ENCODE peak calls at places on chromosomes 3 and 15, in ten cellular contexts. V is fibroblast of lung, J is cardiac muscle cell, X is Peyer's patch, H is sigmoid colon, N is left lung, U is bronchial epithelial cell, Y is brain microvascular endothelial cell, B is MM.1S, D is astrocyte. C is an unnamed sample.
A peak's percentile ranks its signal among the peaks of the same experiment; 100 is the strongest.

GRCh38 chr15:41291065-41291631 is 41.2 kb downstream of the OIP5 start:
- DNase-seq in V (no peak), J (no peak), X (peak; percentile 47), H (no peak), N (no peak), U (no peak), Y (no peak), B (no peak), D (no peak), C (no peak)

GRCh38 chr15:52481915-52482314 is 46.8 kb downstream of the MYO5A start:
- DNase-seq in V (peak; percentile 94), J (peak; percentile 74), X (peak; percentile 68), H (no peak), N (no peak), U (peak; percentile 71), Y (peak; percentile 80), B (peak; percentile 94), D (peak; percentile 92), C (no peak)

GRCh38 chr15:64635486-64635815 is 139.9 kb downstream of the RBPMS2 start:
- DNase-seq in V (peak; percentile 86), J (peak; percentile 91), X (no peak), H (peak; percentile 68), N (no peak), U (peak; percentile 89), Y (peak; percentile 42), B (no peak), D (peak; percentile 86), C (peak; percentile 69)

GRCh38 chr3:99929409-99930139 is 111.9 kb downstream of the CMSS1 start:
- DNase-seq in V (peak; percentile 91), J (peak; percentile 53), X (no peak), H (peak; percentile 77), N (no peak), U (peak; percentile 61), Y (no peak), B (no peak), D (peak; percentile 89), C (no peak)

GRCh38 chr15:62545392-62546227 is 380.5 kb upstream of the C2CD4B start:
- DNase-seq in V (peak; percentile 73), J (peak; percentile 80), X (no peak), H (peak; percentile 72), N (no peak), U (peak; percentile 7), Y (no peak), B (no peak), D (peak; percentile 66), C (peak; percentile 65)

GRCh38 chr15:84748274-84749110 is at the start of gene ZNF592:
- DNase-seq in V (peak; percentile 70), J (peak; percentile 90), X (peak; percentile 76), H (peak; percentile 93), N (peak; percentile 96), U (peak; percentile 28), Y (peak; percentile 34), B (peak; percentile 80), D (peak; percentile 45), C (peak; percentile 74)

GRCh38 chr15:78263351-78263781 is 996 bp upstream of the DNAJA4 start:
- DNase-seq in V (no peak), J (no peak), X (no peak), H (no peak), N (no peak), U (no peak), Y (no peak), B (no peak), D (no peak), C (no peak)

GRCh38 chr3:112074616-112075497 is 11.3 kb upstream of the C3orf52 start:
- DNase-seq in V (peak; percentile 98), J (peak; percentile 87), X (no peak), H (no peak), N (peak; percentile 83), U (peak; percentile 100), Y (peak; percentile 96), B (peak; percentile 88), D (peak; percentile 98), C (no peak)

DNA sequence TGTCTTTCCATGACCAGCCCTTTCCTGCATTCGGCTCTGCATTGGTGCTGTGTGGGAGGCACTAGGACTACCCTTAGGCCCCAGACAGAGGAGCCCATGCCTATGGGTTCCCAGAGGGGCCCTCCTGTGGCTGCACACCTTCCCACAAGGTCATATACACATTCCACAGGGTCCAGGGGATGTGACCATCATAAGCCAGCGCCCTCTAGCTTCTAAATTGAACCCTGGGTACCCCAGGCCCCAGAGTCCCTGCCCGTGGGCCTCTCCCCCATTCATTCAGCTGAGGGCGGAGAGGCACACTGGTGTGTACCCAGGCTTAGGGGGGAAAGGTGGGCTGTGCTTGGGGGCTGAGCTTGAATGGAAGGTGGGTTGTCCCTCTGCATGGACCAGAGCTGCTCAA is 10.2 kb upstream of the SLC6A6 start:
- DNase-seq in V (no peak), J (no peak), X (no peak), H (no peak), N (no peak), U (no peak), Y (no peak), B (no peak), D (no peak), C (no peak)
- TF ChIP-seq CTCF in V (no peak), J (no peak), X (no peak), H (no peak), N (no peak), U (no peak), Y (peak; percentile 14), B (no peak), D (no peak), C (no peak)

DNA sequence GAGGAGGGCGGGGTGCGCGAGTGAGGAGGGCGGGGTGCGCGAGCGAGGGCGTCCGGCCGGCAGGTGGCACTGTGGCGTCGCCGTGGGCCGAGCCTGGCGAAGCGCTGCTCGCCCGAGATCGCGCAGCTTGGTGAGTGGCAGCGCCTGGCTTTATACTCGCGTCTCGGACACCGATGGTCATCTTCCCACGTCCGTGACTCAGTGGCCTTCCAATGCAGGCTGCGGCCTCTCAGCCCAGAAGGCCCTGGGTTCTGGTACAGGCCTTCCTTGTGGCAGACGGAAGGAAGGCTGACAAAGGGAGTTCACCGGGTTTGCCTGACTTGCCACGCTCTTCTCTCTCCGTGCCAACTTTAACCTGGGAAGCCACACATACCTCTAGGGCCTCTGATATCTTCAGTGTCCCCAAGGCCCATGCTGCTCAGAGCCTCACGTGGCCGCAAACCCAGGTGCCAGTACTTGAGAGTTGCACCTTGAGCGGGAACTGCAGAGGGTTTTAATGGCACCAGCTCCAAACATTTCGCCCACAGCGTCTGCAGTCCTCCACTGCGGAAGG is 195.3 kb upstream of the LYSMD4 start:
- DNase-seq in V (peak; percentile 72), J (peak; percentile 88), X (peak; percentile 71), H (peak; percentile 90), N (peak; percentile 96), U (peak; percentile 18), Y (peak; percentile 51), B (peak; percentile 74), D (peak; percentile 55), C (peak; percentile 85)
- TF ChIP-seq CTCF in V (peak; percentile 39), J (peak; percentile 46), X (peak; percentile 76), H (peak; percentile 70), N (peak; percentile 77), U (peak; percentile 65), Y (peak; percentile 53), B (peak; percentile 37), D (peak; percentile 15), C (peak; percentile 81)

DNA sequence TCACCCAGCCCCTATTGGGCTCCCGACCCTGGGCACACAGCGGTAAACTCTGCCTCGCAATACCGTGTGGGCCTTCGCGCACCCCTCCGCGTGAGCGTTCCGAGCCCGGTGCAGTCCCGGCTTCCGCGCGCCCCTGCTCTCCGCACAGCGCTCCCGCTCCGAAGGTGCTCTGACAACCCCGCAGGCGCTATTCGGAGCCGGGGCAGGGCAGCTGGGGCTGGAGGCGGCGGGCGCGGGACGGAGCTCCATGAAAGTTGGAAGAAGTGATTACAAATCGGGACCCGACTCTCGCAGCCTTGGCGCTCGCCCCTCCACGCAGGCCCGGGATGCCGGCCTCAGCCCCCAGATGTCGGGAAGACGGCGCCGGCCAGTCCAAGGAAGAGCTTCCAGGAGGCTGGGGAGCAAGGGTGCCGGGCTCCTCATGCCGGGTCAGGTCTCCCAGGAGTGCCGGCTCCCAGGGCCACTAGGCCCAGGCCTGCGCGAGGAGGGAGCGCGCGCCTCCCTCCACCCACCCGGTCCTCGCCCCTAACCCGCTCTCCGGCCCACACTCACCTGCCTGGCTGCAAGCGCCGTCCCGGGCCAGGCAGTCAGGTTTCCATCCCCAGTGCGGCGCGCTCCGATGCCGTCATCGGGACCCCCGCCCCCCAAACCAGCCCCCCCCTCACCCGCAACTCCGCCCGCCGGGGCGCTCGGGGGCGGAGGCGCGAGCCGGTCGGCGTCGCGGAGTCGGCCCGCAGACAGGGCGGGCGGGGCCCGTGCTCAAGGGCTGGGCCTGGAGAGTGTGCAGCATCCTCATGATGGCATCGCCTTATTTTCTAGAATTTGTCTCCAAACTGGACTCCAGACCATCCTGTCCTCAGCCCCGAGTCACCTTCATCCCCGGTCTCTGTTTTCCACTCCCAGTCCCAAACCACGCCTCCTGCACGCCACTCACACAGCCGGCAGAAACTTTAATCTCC is at the start of gene KIF7:
- DNase-seq in V (peak; percentile 61), J (peak; percentile 74), X (no peak), H (peak; percentile 71), N (no peak), U (no peak), Y (peak; percentile 16), B (no peak), D (peak; percentile 33), C (no peak)
- TF ChIP-seq CTCF in V (no peak), J (no peak), X (no peak), H (no peak), N (no peak), U (no peak), Y (no peak), B (no peak), D (no peak), C (no peak)

GRCh38 chr3:148604270-148605085 is 93.2 kb upstream of the AGTR1 start:
- DNase-seq in V (no peak), J (peak; percentile 9), X (no peak), H (peak; percentile 65), N (no peak), U (no peak), Y (peak; percentile 30), B (no peak), D (peak; percentile 2), C (no peak)

GRCh38 chr3:148600902-148601765 is 96.6 kb upstream of the AGTR1 start:
- DNase-seq in V (no peak), J (no peak), X (no peak), H (no peak), N (no peak), U (peak; percentile 52), Y (no peak), B (no peak), D (no peak), C (no peak)

GRCh38 chr3:148600440-148600839 is 97.3 kb upstream of the AGTR1 start:
- DNase-seq in V (no peak), J (no peak), X (no peak), H (no peak), N (no peak), U (no peak), Y (no peak), B (no peak), D (no peak), C (no peak)

GRCh38 chr3:148599478-148599877 is 98.2 kb upstream of the AGTR1 start:
- DNase-seq in V (no peak), J (no peak), X (no peak), H (no peak), N (no peak), U (no peak), Y (no peak), B (no peak), D (no peak), C (no peak)

DNA sequence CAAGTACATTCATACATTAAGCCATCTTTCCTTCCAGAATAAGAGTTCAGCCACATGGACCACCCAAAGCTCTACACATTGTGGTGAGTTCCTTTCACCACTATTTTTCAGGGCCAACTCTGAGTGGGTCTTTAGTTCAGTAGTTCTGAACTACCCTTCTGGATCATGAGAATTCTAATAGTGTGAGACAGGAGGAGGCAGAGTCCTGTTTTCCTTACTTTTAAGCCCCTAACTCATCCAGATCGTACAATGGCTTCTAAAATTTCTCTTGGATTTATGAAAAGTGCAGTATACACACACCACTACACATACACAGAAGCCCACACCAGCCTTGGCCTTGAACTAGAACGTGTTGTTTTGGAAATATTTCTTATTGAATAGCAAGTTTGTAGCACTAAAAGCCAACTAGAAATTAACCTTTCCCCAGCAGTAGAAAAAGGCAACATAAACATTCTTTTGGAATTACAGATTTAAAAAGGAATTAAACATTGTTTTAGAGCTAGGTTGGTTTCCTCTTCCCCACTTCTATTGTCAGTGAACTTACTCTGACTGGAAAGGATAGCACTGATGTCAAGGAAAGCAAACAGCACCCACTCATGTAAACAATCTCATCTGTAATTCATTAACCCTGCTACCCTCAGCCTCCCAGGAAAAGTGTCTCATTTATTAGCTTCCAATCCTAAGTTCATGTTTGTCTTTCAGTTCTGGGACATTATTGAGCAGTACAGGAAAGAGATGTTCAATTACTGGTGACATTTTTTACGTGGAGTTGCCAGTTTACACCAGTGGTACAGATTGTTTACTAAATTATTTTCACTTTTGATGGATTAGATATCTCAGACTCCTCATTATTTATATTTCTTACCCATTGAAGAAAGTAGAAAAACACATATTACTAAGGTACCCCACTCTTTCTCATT is 95.7 kb upstream of the AGTR1 start:
- DNase-seq in V (peak; percentile 22), J (no peak), X (no peak), H (no peak), N (no peak), U (no peak), Y (no peak), B (no peak), D (peak; percentile 9), C (no peak)
- TF ChIP-seq CTCF in V (no peak), J (no peak), X (no peak), H (no peak), N (no peak), U (no peak), Y (no peak), B (no peak), D (no peak), C (no peak)

C was measured in right atrium auricular region.